ENCODE peak calls at places on chromosomes 7 and 10, in nine cellular contexts. One of them, this sample, is unnamed.

GRCh38 chr7:140917258-140917657 is 7.5 kb downstream of the BRAF start:
- DNase-seq in IMR-90: no peak
- DNase-seq in GM12878: no peak
- DNase-seq in astrocyte of the cerebellum: no peak
- DNase-seq in HCT116: no peak
- DNase-seq in GM10248: no peak
- DNase-seq in omental fat pad: no peak
- DNase-seq in GM12865: no peak
- DNase-seq in psoas muscle: no peak
- DNase-seq in this sample: no peak

GRCh38 chr10:119113805-119114732 is 10.2 kb downstream of the DENND10 start:
- DNase-seq in HCT116: no peak
- DNase-seq in GM10248: no peak
- DNase-seq in psoas muscle: no peak
- DNase-seq in astrocyte of the cerebellum: no peak
- DNase-seq in omental fat pad: no peak
- DNase-seq in GM12865: no peak
- DNase-seq in GM12878: no peak
- DNase-seq in IMR-90: peak
- DNase-seq in this sample: no peak

GRCh38 chr7:30596043-30596641 is 1.5 kb downstream of the GARS1 start:
- DNase-seq in psoas muscle: no peak
- DNase-seq in HCT116: no peak
- DNase-seq in GM12865: peak
- DNase-seq in omental fat pad: no peak
- DNase-seq in IMR-90: peak
- DNase-seq in astrocyte of the cerebellum: no peak
- DNase-seq in GM10248: no peak
- DNase-seq in GM12878: no peak
- DNase-seq in this sample: no peak

GRCh38 chr7:133718131-133718530 is 409.0 kb upstream of the LRGUK start:
- DNase-seq in astrocyte of the cerebellum: no peak
- DNase-seq in GM12878: no peak
- DNase-seq in IMR-90: no peak
- DNase-seq in psoas muscle: no peak
- DNase-seq in HCT116: no peak
- DNase-seq in GM10248: no peak
- DNase-seq in GM12865: no peak
- DNase-seq in omental fat pad: no peak
- DNase-seq in this sample: no peak

GRCh38 chr7:73715648-73716317 is 3.7 kb downstream of the STX1A start:
- DNase-seq in IMR-90: peak
- DNase-seq in omental fat pad: no peak
- DNase-seq in astrocyte of the cerebellum: peak
- DNase-seq in psoas muscle: no peak
- DNase-seq in GM12865: no peak
- DNase-seq in HCT116: peak
- DNase-seq in GM10248: no peak
- DNase-seq in GM12878: no peak
- DNase-seq in this sample: no peak

GRCh38 chr7:55073051-55073511 is 54.3 kb downstream of the EGFR start:
- DNase-seq in IMR-90: peak
- DNase-seq in psoas muscle: no peak
- DNase-seq in GM12865: peak
- DNase-seq in GM10248: peak
- DNase-seq in omental fat pad: no peak
- DNase-seq in GM12878: peak
- DNase-seq in HCT116: no peak
- DNase-seq in astrocyte of the cerebellum: no peak
- DNase-seq in this sample: peak

GRCh38 chr10:90181251-90181691 is 479.9 kb downstream of the KIF20B start:
- DNase-seq in GM10248: no peak
- DNase-seq in HCT116: no peak
- DNase-seq in astrocyte of the cerebellum: no peak
- DNase-seq in IMR-90: no peak
- DNase-seq in GM12878: no peak
- DNase-seq in GM12865: no peak
- DNase-seq in omental fat pad: no peak
- DNase-seq in psoas muscle: no peak
- DNase-seq in this sample: no peak

GRCh38 chr7:45691155-45691656 is 117.0 kb downstream of the ADCY1 start:
- DNase-seq in omental fat pad: no peak
- DNase-seq in GM12878: no peak
- DNase-seq in GM12865: no peak
- DNase-seq in IMR-90: no peak
- DNase-seq in astrocyte of the cerebellum: no peak
- DNase-seq in psoas muscle: no peak
- DNase-seq in GM10248: no peak
- DNase-seq in HCT116: no peak
- DNase-seq in this sample: no peak

GRCh38 chr10:124943301-124944092 is 1.6 kb downstream of the ZRANB1 start:
- DNase-seq in psoas muscle: no peak
- DNase-seq in GM12865: no peak
- DNase-seq in GM10248: no peak
- DNase-seq in IMR-90: peak
- DNase-seq in astrocyte of the cerebellum: peak
- DNase-seq in HCT116: peak
- DNase-seq in GM12878: no peak
- DNase-seq in omental fat pad: no peak
- DNase-seq in this sample: no peak

GRCh38 chr7:22943997-22944396 is 69.9 kb downstream of the HYCC1 start:
- DNase-seq in psoas muscle: no peak
- DNase-seq in HCT116: no peak
- DNase-seq in GM12865: no peak
- DNase-seq in GM10248: no peak
- DNase-seq in IMR-90: peak
- DNase-seq in GM12878: no peak
- DNase-seq in astrocyte of the cerebellum: no peak
- DNase-seq in omental fat pad: no peak
- DNase-seq in this sample: no peak

GRCh38 chr7:116575853-116576252 is 51.0 kb downstream of the CAV1 start:
- DNase-seq in HCT116: no peak
- DNase-seq in GM10248: no peak
- DNase-seq in GM12878: no peak
- DNase-seq in GM12865: peak
- DNase-seq in IMR-90: no peak
- DNase-seq in astrocyte of the cerebellum: no peak
- DNase-seq in omental fat pad: no peak
- DNase-seq in psoas muscle: no peak
- DNase-seq in this sample: peak

GRCh38 chr10:6232225-6232807 is 29.6 kb downstream of the PFKFB3 start:
- DNase-seq in GM12878: no peak
- DNase-seq in omental fat pad: no peak
- DNase-seq in GM10248: no peak
- DNase-seq in astrocyte of the cerebellum: no peak
- DNase-seq in IMR-90: no peak
- DNase-seq in GM12865: no peak
- DNase-seq in psoas muscle: no peak
- DNase-seq in HCT116: no peak
- DNase-seq in this sample: no peak

GRCh38 chr10:83302623-83303022 is 836.7 kb upstream of the GHITM start:
- DNase-seq in GM10248: no peak
- DNase-seq in GM12878: no peak
- DNase-seq in GM12865: no peak
- DNase-seq in psoas muscle: no peak
- DNase-seq in astrocyte of the cerebellum: no peak
- DNase-seq in HCT116: no peak
- DNase-seq in omental fat pad: no peak
- DNase-seq in IMR-90: no peak
- DNase-seq in this sample: no peak

GRCh38 chr7:43196379-43196778 is 83.9 kb downstream of the HECW1 start:
- DNase-seq in omental fat pad: no peak
- DNase-seq in astrocyte of the cerebellum: no peak
- DNase-seq in HCT116: no peak
- DNase-seq in GM12865: no peak
- DNase-seq in IMR-90: no peak
- DNase-seq in GM10248: no peak
- DNase-seq in psoas muscle: no peak
- DNase-seq in GM12878: no peak
- DNase-seq in this sample: no peak

GRCh38 chr7:676972-677385 is 49.5 kb upstream of the DNAAF5 start:
- DNase-seq in GM12865: no peak
- DNase-seq in IMR-90: no peak
- DNase-seq in astrocyte of the cerebellum: no peak
- DNase-seq in omental fat pad: no peak
- DNase-seq in GM12878: no peak
- DNase-seq in GM10248: no peak
- DNase-seq in HCT116: no peak
- DNase-seq in psoas muscle: no peak
- DNase-seq in this sample: no peak
- TF ChIP-seq CTCF in GM12865: no peak
- TF ChIP-seq CTCF in IMR-90: no peak
- TF ChIP-seq CTCF in astrocyte of the cerebellum: no peak
- TF ChIP-seq CTCF in omental fat pad: no peak
- TF ChIP-seq CTCF in GM12878: no peak
- TF ChIP-seq CTCF in GM10248: no peak
- TF ChIP-seq CTCF in HCT116: no peak
- TF ChIP-seq CTCF in psoas muscle: no peak
- TF ChIP-seq CTCF in this sample: no peak

GRCh38 chr10:110237894-110238480 is 30.6 kb downstream of the MXI1 start:
- DNase-seq in omental fat pad: no peak
- DNase-seq in psoas muscle: no peak
- DNase-seq in GM10248: no peak
- DNase-seq in GM12878: no peak
- DNase-seq in HCT116: no peak
- DNase-seq in astrocyte of the cerebellum: no peak
- DNase-seq in GM12865: no peak
- DNase-seq in IMR-90: no peak
- DNase-seq in this sample: no peak

GRCh38 chr10:110239892-110240291 is 32.5 kb downstream of the MXI1 start:
- DNase-seq in astrocyte of the cerebellum: no peak
- DNase-seq in IMR-90: no peak
- DNase-seq in omental fat pad: no peak
- DNase-seq in GM12878: no peak
- DNase-seq in psoas muscle: no peak
- DNase-seq in GM12865: no peak
- DNase-seq in HCT116: no peak
- DNase-seq in GM10248: no peak
- DNase-seq in this sample: no peak

GRCh38 chr10:110241407-110241806 is 34.0 kb downstream of the MXI1 start:
- DNase-seq in omental fat pad: no peak
- DNase-seq in GM10248: no peak
- DNase-seq in psoas muscle: no peak
- DNase-seq in GM12865: no peak
- DNase-seq in GM12878: no peak
- DNase-seq in astrocyte of the cerebellum: no peak
- DNase-seq in IMR-90: no peak
- DNase-seq in HCT116: no peak
- DNase-seq in this sample: no peak

GRCh38 chr10:110244550-110244949 is 37.1 kb downstream of the MXI1 start:
- DNase-seq in GM12878: no peak
- DNase-seq in GM12865: no peak
- DNase-seq in psoas muscle: no peak
- DNase-seq in GM10248: no peak
- DNase-seq in omental fat pad: no peak
- DNase-seq in IMR-90: no peak
- DNase-seq in HCT116: no peak
- DNase-seq in astrocyte of the cerebellum: no peak
- DNase-seq in this sample: no peak

GRCh38 chr10:110241841-110242240 is 34.4 kb downstream of the MXI1 start:
- DNase-seq in HCT116: no peak
- DNase-seq in IMR-90: no peak
- DNase-seq in astrocyte of the cerebellum: no peak
- DNase-seq in psoas muscle: no peak
- DNase-seq in omental fat pad: no peak
- DNase-seq in GM10248: no peak
- DNase-seq in GM12878: no peak
- DNase-seq in GM12865: no peak
- DNase-seq in this sample: no peak
- TF ChIP-seq CTCF in HCT116: no peak
- TF ChIP-seq CTCF in IMR-90: no peak
- TF ChIP-seq CTCF in astrocyte of the cerebellum: no peak
- TF ChIP-seq CTCF in psoas muscle: no peak
- TF ChIP-seq CTCF in omental fat pad: no peak
- TF ChIP-seq CTCF in GM10248: no peak
- TF ChIP-seq CTCF in GM12878: no peak
- TF ChIP-seq CTCF in GM12865: no peak
- TF ChIP-seq CTCF in this sample: no peak

DNA sequence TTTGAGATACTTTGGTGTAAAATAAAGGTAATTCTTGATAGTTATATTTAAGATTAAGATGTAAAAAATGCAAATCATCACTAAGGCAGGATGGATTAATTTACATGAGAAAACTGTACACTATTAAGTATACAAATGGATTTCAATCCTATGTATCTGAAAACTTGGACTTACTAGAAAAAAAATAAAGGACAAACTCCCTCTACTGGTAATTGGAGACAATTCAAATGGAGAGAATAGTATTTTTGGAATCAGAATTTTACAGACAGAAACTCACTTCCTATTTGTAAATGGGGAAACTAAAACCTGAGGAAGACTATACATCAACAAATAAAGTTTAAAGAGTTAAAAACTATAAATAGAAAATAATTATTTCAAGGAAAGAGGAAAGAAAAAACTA is 62.6 kb downstream of the CUL2 start:
- DNase-seq in GM12865: no peak
- DNase-seq in GM12878: no peak
- DNase-seq in GM10248: no peak
- DNase-seq in HCT116: no peak
- DNase-seq in omental fat pad: no peak
- DNase-seq in IMR-90: peak
- DNase-seq in psoas muscle: no peak
- DNase-seq in astrocyte of the cerebellum: no peak
- DNase-seq in this sample: peak
- TF ChIP-seq CTCF in GM12865: no peak
- TF ChIP-seq CTCF in GM12878: no peak
- TF ChIP-seq CTCF in GM10248: peak
- TF ChIP-seq CTCF in HCT116: peak
- TF ChIP-seq CTCF in omental fat pad: no peak
- TF ChIP-seq CTCF in IMR-90: peak
- TF ChIP-seq CTCF in psoas muscle: peak
- TF ChIP-seq CTCF in astrocyte of the cerebellum: no peak
- TF ChIP-seq CTCF in this sample: peak

DNA sequence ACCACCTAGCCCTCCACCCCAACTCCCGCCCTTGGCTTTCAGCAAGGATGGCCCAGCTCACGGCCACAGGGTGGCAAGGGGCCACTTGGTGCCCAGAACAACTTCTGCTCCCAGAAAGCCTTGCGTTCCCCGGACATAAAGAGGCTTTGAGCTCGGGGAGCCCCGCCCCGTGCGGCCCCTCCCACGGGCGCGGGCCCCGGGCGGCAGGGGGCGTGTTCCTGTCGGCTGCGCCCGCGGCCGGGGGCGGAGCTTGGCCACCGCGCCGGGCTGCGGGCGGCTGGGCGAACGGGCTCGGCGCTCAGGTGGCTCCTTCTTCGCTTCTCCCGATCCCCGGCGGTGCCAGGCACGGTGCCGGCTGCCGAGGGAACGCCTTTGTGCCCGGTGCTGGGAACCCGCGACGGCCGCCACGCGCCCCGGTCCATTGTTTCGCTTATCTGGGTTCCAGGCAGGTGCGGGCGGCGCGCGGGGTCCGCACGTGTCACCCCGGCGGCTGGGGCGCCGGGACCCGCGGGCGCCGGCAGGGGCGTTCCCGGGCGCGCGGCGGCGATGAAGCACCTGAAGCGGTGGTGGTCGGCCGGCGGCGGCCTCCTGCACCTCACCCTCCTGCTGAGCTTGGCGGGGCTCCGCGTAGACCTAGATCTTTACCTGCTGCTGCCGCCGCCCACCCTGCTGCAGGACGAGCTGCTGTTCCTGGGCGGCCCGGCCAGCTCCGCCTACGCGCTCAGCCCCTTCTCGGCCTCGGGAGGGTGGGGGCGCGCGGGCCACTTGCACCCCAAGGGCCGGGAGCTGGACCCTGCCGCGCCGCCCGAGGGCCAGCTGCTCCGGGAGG is at the start of gene NFE2L3:
- DNase-seq in GM12878: no peak
- DNase-seq in omental fat pad: no peak
- DNase-seq in GM10248: peak
- DNase-seq in GM12865: peak
- DNase-seq in astrocyte of the cerebellum: peak
- DNase-seq in psoas muscle: peak
- DNase-seq in HCT116: peak
- DNase-seq in IMR-90: peak
- DNase-seq in this sample: peak
- TF ChIP-seq CTCF in GM12878: peak
- TF ChIP-seq CTCF in omental fat pad: no peak
- TF ChIP-seq CTCF in GM10248: peak
- TF ChIP-seq CTCF in GM12865: peak
- TF ChIP-seq CTCF in astrocyte of the cerebellum: no peak
- TF ChIP-seq CTCF in psoas muscle: peak
- TF ChIP-seq CTCF in HCT116: no peak
- TF ChIP-seq CTCF in IMR-90: peak
- TF ChIP-seq CTCF in this sample: no peak

This sample was measured in GM06990.